ENCODE peak calls at places on chromosomes 5 and 9, in nine cellular contexts. M is heart right ventricle, Y is neural progenitor cell, X is ovary, Q is AG10803, F is astrocyte of the cerebellum, B is upper lobe of right lung, A is pancreas, H is cardiac fibroblast. C is an unnamed sample.

GRCh38 chr5:78720997-78721396 is 72.4 kb upstream of the LHFPL2 start:
- DNase-seq in M (no peak), Y (no peak), X (no peak), Q (no peak), F (no peak), B (no peak), A (no peak), H (no peak), C (no peak)

GRCh38 chr5:81450940-81451339 is 57.0 kb upstream of the ACOT12 start:
- DNase-seq in M (no peak), Y (no peak), X (no peak), Q (peak; percentile 52), F (no peak), B (no peak), A (no peak), H (peak; percentile 42), C (no peak)

GRCh38 chr9:2026181-2026580 is 11.0 kb downstream of the SMARCA2 start:
- DNase-seq in M (no peak), Y (no peak), X (no peak), Q (no peak), F (no peak), B (no peak), A (no peak), H (no peak), C (no peak)

GRCh38 chr9:88870627-88871026 is 120.6 kb upstream of the S1PR3 start:
- DNase-seq in M (peak; percentile 42), Y (no peak), X (no peak), Q (no peak), F (no peak), B (no peak), A (no peak), H (no peak), C (no peak)

GRCh38 chr9:132575005-132575609 is 7.3 kb upstream of the BARHL1 start:
- DNase-seq in M (peak; percentile 71), Y (peak; percentile 93), X (peak; percentile 73), Q (peak; percentile 64), F (peak; percentile 23), B (peak; percentile 80), A (peak; percentile 86), H (peak; percentile 80), C (no peak)

GRCh38 chr9:115234094-115234493 is 116.1 kb upstream of the TNC start:
- DNase-seq in M (no peak), Y (no peak), X (no peak), Q (peak; percentile 92), F (peak; percentile 74), B (no peak), A (no peak), H (peak; percentile 49), C (no peak)

GRCh38 chr9:557601-558201 is 283.8 kb upstream of the DMRT1 start:
- DNase-seq in M (no peak), Y (peak; percentile 77), X (no peak), Q (no peak), F (no peak), B (no peak), A (no peak), H (no peak), C (no peak)

GRCh38 chr5:56492812-56493211 is 259.7 kb upstream of the ANKRD55 start:
- DNase-seq in M (no peak), Y (no peak), X (no peak), Q (no peak), F (no peak), B (no peak), A (no peak), H (no peak), C (no peak)

GRCh38 chr9:94156549-94157407 is 72.5 kb downstream of the PTPDC1 start:
- DNase-seq in M (peak; percentile 71), Y (no peak), X (peak; percentile 55), Q (peak; percentile 51), F (peak; percentile 71), B (peak; percentile 76), A (no peak), H (peak; percentile 94), C (no peak)

GRCh38 chr9:127919253-127919815 is 2.5 kb upstream of the ST6GALNAC4 start:
- DNase-seq in M (peak; percentile 77), Y (no peak), X (peak; percentile 77), Q (peak; percentile 100), F (peak; percentile 94), B (peak; percentile 92), A (peak; percentile 76), H (peak; percentile 98), C (no peak)

GRCh38 chr5:170078931-170079330 is 26.8 kb upstream of the FOXI1 start:
- DNase-seq in M (no peak), Y (no peak), X (no peak), Q (no peak), F (no peak), B (no peak), A (no peak), H (no peak), C (no peak)

GRCh38 chr5:118529361-118530154 is 458.8 kb downstream of the DTWD2 start:
- DNase-seq in M (peak; percentile 68), Y (no peak), X (no peak), Q (peak; percentile 9), F (no peak), B (no peak), A (no peak), H (no peak), C (no peak)

GRCh38 chr9:93302586-93303257 is 118.8 kb downstream of the WNK2 start:
- DNase-seq in M (no peak), Y (peak; percentile 75), X (peak; percentile 39), Q (peak; percentile 54), F (peak; percentile 12), B (peak; percentile 73), A (peak; percentile 73), H (peak; percentile 75), C (no peak)

GRCh38 chr9:85927077-85927476 is 13.9 kb upstream of the NAA35 start:
- DNase-seq in M (no peak), Y (no peak), X (no peak), Q (no peak), F (no peak), B (no peak), A (no peak), H (no peak), C (no peak)

GRCh38 chr5:25862276-25862675 is 1176.1 kb downstream of the CDH9 start:
- DNase-seq in M (no peak), Y (no peak), X (no peak), Q (no peak), F (no peak), B (no peak), A (no peak), H (no peak), C (no peak)

GRCh38 chr5:25863811-25864210 is 1174.6 kb downstream of the CDH9 start:
- DNase-seq in M (no peak), Y (no peak), X (no peak), Q (no peak), F (no peak), B (no peak), A (no peak), H (no peak), C (no peak)

DNA sequence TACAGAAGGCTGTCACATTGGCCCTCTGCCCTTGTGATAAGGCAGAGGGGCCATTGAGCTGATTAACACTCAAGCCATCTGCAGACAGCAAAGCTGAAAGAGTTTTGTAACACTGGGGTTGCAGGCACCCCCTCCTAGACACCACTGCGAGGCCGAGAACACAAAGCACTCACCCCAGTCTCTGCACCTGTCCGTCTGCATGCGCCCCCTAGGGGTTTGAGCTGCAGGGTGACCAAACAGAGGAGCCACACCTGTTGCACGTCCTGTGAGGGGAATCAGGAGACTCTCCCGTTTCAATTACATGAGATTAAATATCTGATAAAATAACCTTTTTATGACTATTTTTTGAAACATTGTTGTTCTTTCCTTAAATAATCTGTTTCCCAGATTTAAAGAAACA is 1180.4 kb downstream of the CDH9 start:
- DNase-seq in M (no peak), Y (peak; percentile 52), X (no peak), Q (no peak), F (no peak), B (no peak), A (no peak), H (no peak), C (no peak)
- TF ChIP-seq CTCF in M (no peak), Y (peak; percentile 68), X (no peak), Q (no peak), F (no peak), B (peak; percentile 15), A (no peak), H (no peak), C (no peak)

DNA sequence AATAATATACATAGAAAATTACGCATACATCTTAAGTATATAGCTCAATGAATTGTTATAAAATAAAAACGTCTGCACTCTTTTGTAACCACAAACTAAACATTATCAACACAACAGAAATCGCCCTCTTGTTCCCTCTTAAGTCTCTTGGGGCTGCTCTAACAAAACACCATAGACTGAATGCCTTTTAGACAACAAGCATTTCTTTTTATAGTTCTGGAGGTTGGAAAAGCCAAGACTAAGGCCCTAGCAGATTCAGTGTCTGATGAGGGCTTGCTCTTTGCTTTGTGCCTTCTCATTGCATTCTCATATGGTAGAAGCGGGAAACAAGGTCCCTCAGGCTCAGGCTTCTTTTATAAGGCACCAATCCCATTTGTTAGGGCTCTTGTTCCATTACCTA is 4.9 kb upstream of the IFNB1 start:
- DNase-seq in M (no peak), Y (no peak), X (no peak), Q (no peak), F (no peak), B (no peak), A (no peak), H (no peak), C (no peak)
- H3K4me3 ChIP-seq in M (no peak overlapping the region), Y (no peak overlapping the region), X (no peak overlapping the region), Q (no peak overlapping the region), F (no peak overlapping the region), B (no peak overlapping the region), A (no peak overlapping the region), H (no peak overlapping the region), C (no peak overlapping the region)

GRCh38 chr5:113123563-113123962 is 147.0 kb downstream of the DCP2 start:
- DNase-seq in M (no peak), Y (peak; percentile 44), X (no peak), Q (no peak), F (no peak), B (no peak), A (no peak), H (no peak), C (no peak)
- TF ChIP-seq CTCF in M (no peak), Y (peak; percentile 56), X (no peak), Q (no peak), F (peak; percentile 34), B (no peak), A (no peak), H (peak; percentile 5), C (peak; percentile 44)

DNA sequence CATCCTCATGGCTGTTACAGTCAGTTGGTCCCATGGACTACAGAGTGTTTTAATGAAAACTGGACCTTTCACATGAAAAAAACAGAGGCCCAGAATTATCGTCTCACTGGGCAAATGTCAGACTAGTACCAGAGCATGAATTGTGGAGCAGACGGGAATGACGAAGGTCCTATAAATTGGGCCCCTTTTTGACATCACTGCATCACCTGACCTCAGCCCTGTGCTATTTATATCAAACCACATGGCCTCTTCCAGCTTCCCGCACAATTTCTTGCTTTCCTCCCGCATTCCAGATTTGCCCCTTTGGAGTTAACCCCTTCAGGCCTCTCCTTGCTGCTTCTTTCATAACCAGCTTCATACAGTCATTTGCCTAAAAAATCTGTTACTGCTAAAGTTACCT is 301.7 kb downstream of the ATPSCKMT start:
- DNase-seq in M (no peak), Y (no peak), X (no peak), Q (no peak), F (no peak), B (no peak), A (no peak), H (peak; percentile 57), C (no peak)
- H3K4me3 ChIP-seq in M (no peak overlapping the region), Y (no peak overlapping the region), X (no peak overlapping the region), Q (no peak overlapping the region), F (no peak overlapping the region), B (no peak overlapping the region), A (no peak overlapping the region), H (no peak overlapping the region), C (no peak overlapping the region)

C was measured in GM06990.